ENCODE peak calls at places on chromosomes 7 and 10, in six cellular contexts. R is activated T-helper 9 cell treated with anti-CD3 and anti-CD28 coated beads, Interleukin-2, amount 50 U/mL, for 16 hours; N is activated CD8-positive, alpha-beta memory T cell treated with anti-CD3 and anti-CD28 coated beads for 1 hour; W is GM10248; V is T-helper 9 cell; H is NCI-H1417 treated with DMSO at 0.1 percent for 48 hours. I is an unnamed sample.

GRCh38 chr7:92192326-92192725 is 13.4 kb upstream of the LRRD1 start:
- DNase-seq in N (no peak), V (no peak), H (no peak), R (no peak), W (no peak), I (no peak)

GRCh38 chr7:76002822-76003221 is 8.4 kb upstream of the TMEM120A start:
- DNase-seq in R (no peak), N (no peak), H (no peak), W (no peak), V (no peak), I (no peak)

GRCh38 chr7:143519411-143520131 is 41.9 kb downstream of the TAS2R41 start:
- DNase-seq in N (no peak), W (no peak), V (no peak), H (no peak), R (no peak), I (no peak)

GRCh38 chr7:86411804-86412203 is 231.9 kb upstream of the GRM3 start:
- DNase-seq in H (no peak), W (no peak), V (no peak), N (no peak), R (no peak), I (no peak)

GRCh38 chr7:538764-539685 is 19.4 kb upstream of the PDGFA start:
- DNase-seq in N (no peak), V (no peak), W (no peak), H (no peak), R (no peak), I (no peak)

GRCh38 chr10:5888843-5889623 is 660 bp downstream of the ANKRD16 start:
- DNase-seq in N (no peak), H (no peak), R (peak), V (peak), W (peak), I (no peak)

GRCh38 chr10:96588060-96588554 is 1.3 kb upstream of the TM9SF3 start:
- DNase-seq in V (no peak), N (no peak), R (no peak), H (no peak), W (no peak), I (no peak)

GRCh38 chr10:88792656-88793055 is 9.9 kb upstream of the LIPM start:
- DNase-seq in R (no peak), V (no peak), W (no peak), H (no peak), N (no peak), I (no peak)

GRCh38 chr7:151205749-151206148 is 4.5 kb downstream of the H2BK1 start:
- DNase-seq in H (no peak), N (no peak), R (no peak), V (no peak), W (no peak), I (no peak)